ENCODE peak calls at places on chromosomes 1 and 21, in ten cellular contexts. H, P, V, Y, Q, F, X, E, S and J are unnamed samples.

GRCh38 chr1:227949341-227949921 is 1.7 kb upstream of the WNT9A start:
- DNase-seq in Y (no peak), P (no peak), H (no peak), F (no peak), V (no peak), S (no peak), E (no peak), Q (no peak), X (no peak), J (no peak)

GRCh38 chr21:25428537-25428936 is 178.7 kb downstream of the MRPL39 start:
- DNase-seq in X (no peak), F (no peak), P (peak), H (no peak), V (no peak), Y (no peak), E (peak), Q (no peak), S (no peak), J (no peak)

GRCh38 chr1:83818916-83819315 is 180.0 kb downstream of the TTLL7 start:
- DNase-seq in E (peak), S (no peak), Q (no peak), Y (no peak), X (peak), H (no peak), P (peak), V (no peak), F (peak), J (no peak)

GRCh38 chr1:6535214-6535613 is 19.1 kb downstream of the NOL9 start:
- DNase-seq in Y (no peak), H (no peak), F (no peak), V (no peak), S (no peak), P (no peak), E (no peak), Q (no peak), X (no peak), J (no peak)

GRCh38 chr21:34008618-34009017 is 64.8 kb upstream of the MRPS6 start:
- DNase-seq in S (no peak), F (peak), P (peak), E (peak), H (no peak), X (no peak), Y (no peak), V (no peak), Q (no peak), J (no peak)

GRCh38 chr1:85203573-85204169 is 2.9 kb upstream of the SYDE2 start:
- DNase-seq in P (no peak), V (no peak), S (no peak), F (peak), X (peak), E (no peak), Y (no peak), Q (no peak), H (no peak), J (no peak)

GRCh38 chr1:230099435-230099834 is 32.4 kb downstream of the GALNT2 start:
- DNase-seq in F (no peak), Q (no peak), P (no peak), Y (no peak), X (no peak), E (no peak), H (no peak), V (no peak), S (no peak), J (no peak)

GRCh38 chr1:77282866-77283539 is 1.2 kb downstream of the AK5 start:
- DNase-seq in X (no peak), H (peak), Y (no peak), Q (no peak), S (no peak), P (peak), V (no peak), F (peak), E (no peak), J (peak)

GRCh38 chr1:54325705-54326461 is 80.3 kb downstream of the SSBP3 start:
- DNase-seq in H (no peak), X (no peak), E (no peak), V (no peak), Y (no peak), F (no peak), P (no peak), Q (peak), S (no peak), J (no peak)

GRCh38 chr1:183080406-183080805 is 57.2 kb downstream of the LAMC1 start:
- DNase-seq in S (no peak), V (no peak), H (no peak), X (no peak), Y (no peak), Q (no peak), P (peak), E (peak), F (peak), J (no peak)